ENCODE peak calls at places on chromosomes 16 and 17, in ten cellular contexts. K is adrenal gland, W is AG09309, B is BJ, M is IMR-90, H is ovary, Y is WTC11, G is A549, C is heart right ventricle, J is neural progenitor cell. Q is an unnamed sample.

GRCh38 chr17:75595919-75596310 is 8.3 kb downstream of the MYO15B start:
- DNase-seq in K (no peak), W (no peak), B (no peak), M (no peak), H (no peak), Y (no peak), G (no peak), C (no peak), J (no peak), Q (no peak)

GRCh38 chr16:87581867-87582220 is 20.5 kb upstream of the JPH3 start:
- DNase-seq in K (peak; percentile 92), W (peak; percentile 91), B (peak; percentile 78), M (peak; percentile 98), H (peak; percentile 88), Y (no peak), G (peak; percentile 95), C (peak; percentile 78), J (no peak), Q (no peak)

GRCh38 chr16:55285586-55285985 is 38.4 kb upstream of the IRX6 start:
- DNase-seq in K (no peak), W (no peak), B (no peak), M (no peak), H (no peak), Y (no peak), G (no peak), C (no peak), J (no peak), Q (no peak)

GRCh38 chr17:36933174-36934143 is 3.8 kb upstream of the LHX1 start:
- DNase-seq in K (no peak), W (no peak), B (no peak), M (no peak), H (no peak), Y (no peak), G (no peak), C (no peak), J (peak; percentile 54), Q (no peak)

GRCh38 chr16:88616320-88616719 is 22.1 kb upstream of the IL17C start:
- DNase-seq in K (no peak), W (no peak), B (no peak), M (no peak), H (no peak), Y (no peak), G (no peak), C (no peak), J (no peak), Q (no peak)

GRCh38 chr17:2905697-2906595 is 109.7 kb downstream of the RAP1GAP2 start:
- DNase-seq in K (no peak), W (no peak), B (no peak), M (no peak), H (no peak), Y (no peak), G (no peak), C (no peak), J (no peak), Q (no peak)

GRCh38 chr17:74566132-74566753 is 1.1 kb downstream of the CD300H start:
- DNase-seq in K (peak; percentile 28), W (no peak), B (no peak), M (no peak), H (peak; percentile 47), Y (peak; percentile 82), G (peak; percentile 51), C (no peak), J (peak; percentile 72), Q (peak; percentile 62)

GRCh38 chr17:32992360-32993033 is 850 bp downstream of the SPACA3 start:
- DNase-seq in K (no peak), W (no peak), B (no peak), M (no peak), H (no peak), Y (no peak), G (no peak), C (no peak), J (no peak), Q (no peak)

GRCh38 chr16:2520784-2521577 is 810 bp downstream of the AMDHD2 start:
- DNase-seq in K (peak; percentile 62), W (no peak), B (no peak), M (no peak), H (no peak), Y (no peak), G (no peak), C (peak; percentile 9), J (peak; percentile 53), Q (peak; percentile 67)
- TF ChIP-seq CTCF in K (no peak), W (no peak), B (no peak), M (no peak), H (no peak), Y (no peak), G (no peak), C (no peak), J (no peak), Q (no peak)

GRCh38 chr16:68069511-68070248 is 15.5 kb upstream of the NFATC3 start:
- DNase-seq in K (peak; percentile 64), W (no peak), B (no peak), M (no peak), H (peak; percentile 43), Y (no peak), G (no peak), C (peak; percentile 59), J (no peak), Q (peak; percentile 64)

GRCh38 chr16:68072038-68072695 is 13.0 kb upstream of the NFATC3 start:
- DNase-seq in K (peak; percentile 90), W (no peak), B (no peak), M (peak; percentile 78), H (peak; percentile 67), Y (no peak), G (no peak), C (no peak), J (no peak), Q (no peak)

GRCh38 chr16:68071547-68071901 is 13.6 kb upstream of the NFATC3 start:
- DNase-seq in K (no peak), W (no peak), B (no peak), M (no peak), H (no peak), Y (no peak), G (no peak), C (no peak), J (no peak), Q (no peak)

GRCh38 chr16:68070249-68070725 is 14.9 kb upstream of the NFATC3 start:
- DNase-seq in K (no peak), W (no peak), B (no peak), M (no peak), H (no peak), Y (no peak), G (no peak), C (no peak), J (no peak), Q (peak; percentile 30)

GRCh38 chr16:68070811-68071546 is 14.2 kb upstream of the NFATC3 start:
- DNase-seq in K (no peak), W (no peak), B (no peak), M (no peak), H (no peak), Y (no peak), G (no peak), C (no peak), J (no peak), Q (peak; percentile 45)
- TF ChIP-seq CTCF in K (no peak), W (no peak), B (no peak), M (no peak), H (no peak), Y (no peak), G (no peak), C (no peak), J (no peak), Q (no peak)

GRCh38 chr17:64231567-64232141 is 31.4 kb downstream of the TEX2 start:
- DNase-seq in K (no peak), W (no peak), B (no peak), M (no peak), H (no peak), Y (no peak), G (no peak), C (no peak), J (no peak), Q (no peak)

GRCh38 chr17:64229815-64230550 is 33.1 kb downstream of the TEX2 start:
- DNase-seq in K (no peak), W (no peak), B (no peak), M (no peak), H (no peak), Y (no peak), G (no peak), C (no peak), J (no peak), Q (no peak)

GRCh38 chr17:64232466-64233262 is 30.4 kb downstream of the TEX2 start:
- DNase-seq in K (no peak), W (no peak), B (no peak), M (no peak), H (no peak), Y (no peak), G (no peak), C (no peak), J (no peak), Q (no peak)

GRCh38 chr17:64234961-64235360 is 28.1 kb downstream of the TEX2 start:
- DNase-seq in K (no peak), W (no peak), B (no peak), M (no peak), H (no peak), Y (no peak), G (no peak), C (no peak), J (no peak), Q (no peak)

DNA sequence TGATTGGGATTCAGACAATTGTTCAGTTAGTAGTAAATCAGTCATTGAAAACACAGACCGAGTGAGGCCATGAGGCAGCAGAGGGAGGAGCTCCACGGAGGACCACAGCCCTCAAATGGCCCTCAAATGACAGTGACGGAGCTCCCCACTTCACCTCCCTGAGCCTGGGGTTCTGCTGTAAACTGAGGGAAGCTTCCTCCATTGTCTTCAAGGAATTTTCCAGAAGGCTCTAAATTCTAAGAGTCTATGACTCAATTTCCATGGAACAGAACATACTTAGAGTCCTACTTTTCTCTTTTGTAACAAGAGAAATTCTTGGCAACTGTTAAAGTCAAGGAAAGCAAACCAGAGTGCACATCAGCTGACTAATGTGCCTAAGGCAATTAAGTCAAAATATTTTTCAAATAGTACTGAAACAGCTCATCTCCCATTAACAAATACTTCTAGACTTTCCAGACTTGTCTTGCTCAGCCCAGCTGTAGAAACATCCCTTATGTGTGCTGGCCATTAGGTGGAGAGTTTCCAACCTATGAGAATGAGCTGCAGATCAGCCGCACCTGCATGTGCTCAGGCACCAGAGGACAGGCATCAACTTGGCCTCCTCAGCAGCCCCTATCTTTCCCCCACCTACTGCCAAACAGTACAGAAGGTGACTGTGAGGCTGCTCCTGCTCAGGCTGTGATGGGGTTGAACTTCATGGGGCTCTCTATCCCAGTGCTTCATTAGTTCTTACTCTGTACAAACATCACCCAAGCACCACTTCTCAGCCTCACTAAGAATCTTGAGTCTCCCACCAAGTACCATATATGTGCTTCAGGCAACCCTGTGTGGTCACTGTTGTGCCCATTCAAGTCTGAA is 32.3 kb downstream of the TEX2 start:
- DNase-seq in K (no peak), W (peak; percentile 92), B (peak; percentile 96), M (peak; percentile 97), H (no peak), Y (no peak), G (no peak), C (no peak), J (no peak), Q (no peak)
- TF ChIP-seq CTCF in K (no peak), W (no peak), B (no peak), M (no peak), H (no peak), Y (no peak), G (no peak), C (no peak), J (no peak), Q (no peak)

DNA sequence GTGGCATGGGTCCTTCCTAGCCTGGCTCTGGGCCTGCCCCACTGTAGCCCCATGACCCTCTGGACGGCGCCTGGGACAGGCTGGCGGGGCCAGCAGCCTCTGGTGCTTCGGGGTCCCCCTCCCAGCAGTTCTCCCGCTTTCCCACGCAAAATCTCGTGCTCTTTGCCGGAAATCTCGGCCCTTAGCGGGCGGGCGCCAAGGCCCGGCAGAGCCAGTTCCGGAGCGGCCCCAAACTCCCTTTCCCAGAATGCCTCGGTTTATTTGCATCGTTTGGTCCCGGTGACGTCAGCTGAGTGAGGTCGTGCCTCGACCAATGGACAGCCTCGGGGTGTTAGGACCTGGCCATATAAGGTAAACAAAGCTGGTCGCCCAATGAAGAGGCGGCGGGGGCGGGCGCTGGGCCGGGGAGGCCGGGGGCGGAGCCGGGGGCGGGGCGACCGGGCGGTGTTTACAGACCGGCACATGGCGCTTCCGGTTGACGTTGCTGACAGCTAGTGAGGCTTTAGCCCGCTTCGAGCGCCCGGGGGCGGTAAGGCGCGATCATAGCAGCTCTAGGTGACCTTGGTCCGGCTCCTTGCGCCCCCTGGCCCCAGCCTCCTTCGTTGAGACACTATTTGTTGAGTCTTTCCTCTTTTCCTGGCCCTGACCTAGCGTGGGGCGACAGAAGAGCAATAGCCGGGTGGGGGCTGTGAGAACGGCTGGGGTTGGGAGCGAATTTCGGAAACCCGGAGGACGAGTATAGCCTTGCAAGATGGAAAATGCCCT is 1.5 kb upstream of the UBALD1 start:
- DNase-seq in K (peak; percentile 100), W (peak; percentile 98), B (peak; percentile 98), M (peak; percentile 100), H (peak; percentile 99), Y (peak; percentile 99), G (peak; percentile 98), C (peak; percentile 100), J (peak; percentile 100), Q (peak; percentile 100)
- TF ChIP-seq CTCF in K (no peak), W (peak; percentile 26), B (peak; percentile 48), M (peak; percentile 46), H (peak; percentile 12), Y (no peak), G (peak; percentile 41), C (peak; percentile 52), J (peak; percentile 59), Q (peak; percentile 40)